ENCODE peak calls at places on chromosomes 13 and 19, in ten cellular contexts. One of them, this sample, is unnamed.

GRCh38 chr19:8042900-8043299 is 9.7 kb upstream of the CCL25 start:
- DNase-seq in transverse colon: no peak
- DNase-seq in adrenal gland: no peak
- DNase-seq in CD8-positive, alpha-beta memory T cell: no peak
- DNase-seq in heart right ventricle: no peak
- DNase-seq in NCI-H1092 treated with DMSO at 0.1 percent for 48 hours: no peak
- DNase-seq in activated naive CD4-positive, alpha-beta T cell: no peak
- DNase-seq in GM13976: no peak
- DNase-seq in IMR-90: no peak
- DNase-seq in GM23338: no peak
- DNase-seq in this sample: no peak

GRCh38 chr19:51195616-51196015 is 29.3 kb upstream of the CD33 start:
- DNase-seq in GM23338: no peak
- DNase-seq in GM13976: no peak
- DNase-seq in CD8-positive, alpha-beta memory T cell: no peak
- DNase-seq in heart right ventricle: no peak
- DNase-seq in IMR-90: no peak
- DNase-seq in adrenal gland: no peak
- DNase-seq in transverse colon: no peak
- DNase-seq in NCI-H1092 treated with DMSO at 0.1 percent for 48 hours: no peak
- DNase-seq in activated naive CD4-positive, alpha-beta T cell: no peak
- DNase-seq in this sample: no peak

GRCh38 chr13:25037057-25037813 is 58.7 kb upstream of the PABPC3 start:
- DNase-seq in heart right ventricle: peak; percentile 50
- DNase-seq in adrenal gland: peak; percentile 65
- DNase-seq in NCI-H1092 treated with DMSO at 0.1 percent for 48 hours: peak; percentile 63
- DNase-seq in transverse colon: peak; percentile 47
- DNase-seq in GM23338: peak; percentile 90
- DNase-seq in activated naive CD4-positive, alpha-beta T cell: no peak
- DNase-seq in CD8-positive, alpha-beta memory T cell: peak; percentile 29
- DNase-seq in GM13976: peak; percentile 64
- DNase-seq in IMR-90: peak; percentile 65
- DNase-seq in this sample: peak; percentile 77

GRCh38 chr13:41614671-41615519 is 157.5 kb downstream of the RGCC start:
- DNase-seq in adrenal gland: peak; percentile 4
- DNase-seq in GM23338: no peak
- DNase-seq in activated naive CD4-positive, alpha-beta T cell: no peak
- DNase-seq in transverse colon: no peak
- DNase-seq in heart right ventricle: peak; percentile 13
- DNase-seq in CD8-positive, alpha-beta memory T cell: no peak
- DNase-seq in NCI-H1092 treated with DMSO at 0.1 percent for 48 hours: no peak
- DNase-seq in IMR-90: peak; percentile 54
- DNase-seq in GM13976: no peak
- DNase-seq in this sample: no peak

GRCh38 chr13:67318398-67318797 is 88.3 kb upstream of the PCDH9 start:
- DNase-seq in NCI-H1092 treated with DMSO at 0.1 percent for 48 hours: no peak
- DNase-seq in IMR-90: peak; percentile 16
- DNase-seq in CD8-positive, alpha-beta memory T cell: no peak
- DNase-seq in adrenal gland: no peak
- DNase-seq in heart right ventricle: no peak
- DNase-seq in GM23338: no peak
- DNase-seq in transverse colon: no peak
- DNase-seq in GM13976: no peak
- DNase-seq in activated naive CD4-positive, alpha-beta T cell: no peak
- DNase-seq in this sample: no peak

GRCh38 chr13:108360139-108360538 is 90.6 kb downstream of the TNFSF13B start:
- DNase-seq in heart right ventricle: no peak
- DNase-seq in GM13976: no peak
- DNase-seq in GM23338: no peak
- DNase-seq in CD8-positive, alpha-beta memory T cell: no peak
- DNase-seq in adrenal gland: no peak
- DNase-seq in IMR-90: no peak
- DNase-seq in NCI-H1092 treated with DMSO at 0.1 percent for 48 hours: no peak
- DNase-seq in activated naive CD4-positive, alpha-beta T cell: no peak
- DNase-seq in transverse colon: no peak
- DNase-seq in this sample: no peak

GRCh38 chr13:59279024-59279423 is 884.7 kb downstream of the DIAPH3 start:
- DNase-seq in GM13976: no peak
- DNase-seq in heart right ventricle: no peak
- DNase-seq in CD8-positive, alpha-beta memory T cell: no peak
- DNase-seq in adrenal gland: no peak
- DNase-seq in transverse colon: no peak
- DNase-seq in NCI-H1092 treated with DMSO at 0.1 percent for 48 hours: peak; percentile 76
- DNase-seq in IMR-90: no peak
- DNase-seq in GM23338: no peak
- DNase-seq in activated naive CD4-positive, alpha-beta T cell: no peak
- DNase-seq in this sample: no peak

GRCh38 chr13:24899601-24900000 is 135.6 kb downstream of the RNF17 start:
- DNase-seq in GM23338: no peak
- DNase-seq in NCI-H1092 treated with DMSO at 0.1 percent for 48 hours: no peak
- DNase-seq in GM13976: no peak
- DNase-seq in IMR-90: peak; percentile 57
- DNase-seq in heart right ventricle: no peak
- DNase-seq in activated naive CD4-positive, alpha-beta T cell: no peak
- DNase-seq in transverse colon: no peak
- DNase-seq in adrenal gland: no peak
- DNase-seq in CD8-positive, alpha-beta memory T cell: no peak
- DNase-seq in this sample: no peak

GRCh38 chr19:35347930-35348298 is 212 bp downstream of the FFAR1 start:
- DNase-seq in IMR-90: no peak
- DNase-seq in GM23338: no peak
- DNase-seq in transverse colon: no peak
- DNase-seq in heart right ventricle: no peak
- DNase-seq in activated naive CD4-positive, alpha-beta T cell: no peak
- DNase-seq in CD8-positive, alpha-beta memory T cell: no peak
- DNase-seq in adrenal gland: no peak
- DNase-seq in GM13976: no peak
- DNase-seq in NCI-H1092 treated with DMSO at 0.1 percent for 48 hours: no peak
- DNase-seq in this sample: no peak

GRCh38 chr19:46270521-46271256 is 26.2 kb upstream of the HIF3A start:
- DNase-seq in GM23338: peak; percentile 66
- DNase-seq in NCI-H1092 treated with DMSO at 0.1 percent for 48 hours: no peak
- DNase-seq in activated naive CD4-positive, alpha-beta T cell: no peak
- DNase-seq in IMR-90: no peak
- DNase-seq in CD8-positive, alpha-beta memory T cell: no peak
- DNase-seq in transverse colon: no peak
- DNase-seq in adrenal gland: no peak
- DNase-seq in GM13976: no peak
- DNase-seq in heart right ventricle: no peak
- DNase-seq in this sample: peak; percentile 56

GRCh38 chr19:46060012-46060411 is 19.2 kb upstream of the IGFL4 start:
- DNase-seq in heart right ventricle: no peak
- DNase-seq in IMR-90: no peak
- DNase-seq in GM13976: no peak
- DNase-seq in GM23338: no peak
- DNase-seq in activated naive CD4-positive, alpha-beta T cell: no peak
- DNase-seq in transverse colon: no peak
- DNase-seq in NCI-H1092 treated with DMSO at 0.1 percent for 48 hours: no peak
- DNase-seq in adrenal gland: no peak
- DNase-seq in CD8-positive, alpha-beta memory T cell: no peak
- DNase-seq in this sample: no peak